ENCODE peak calls at places on chromosomes 6 and 20, in five cellular contexts. One of them, this sample, is unnamed.

GRCh38 chr6:84953401-84953800 is 189.0 kb upstream of the TBX18 start:
- DNase-seq in SK-N-SH: no peak
- DNase-seq in K562: no peak
- DNase-seq in H1: no peak
- DNase-seq in HCT116: no peak
- DNase-seq in this sample: no peak

GRCh38 chr6:113140721-113141120 is 716.4 kb upstream of the MARCKS start:
- DNase-seq in SK-N-SH: no peak
- DNase-seq in K562: no peak
- DNase-seq in H1: no peak
- DNase-seq in HCT116: no peak
- DNase-seq in this sample: no peak

GRCh38 chr20:865379-865778 is 31.9 kb downstream of the FAM110A start:
- DNase-seq in SK-N-SH: no peak
- DNase-seq in K562: no peak
- DNase-seq in H1: no peak
- DNase-seq in HCT116: no peak
- DNase-seq in this sample: no peak

GRCh38 chr6:34130870-34131269 is 15.0 kb downstream of the GRM4 start:
- DNase-seq in SK-N-SH: no peak
- DNase-seq in K562: no peak
- DNase-seq in H1: no peak
- DNase-seq in HCT116: no peak
- DNase-seq in this sample: no peak

GRCh38 chr20:19073584-19074198 is 138.8 kb upstream of the SLC24A3 start:
- DNase-seq in SK-N-SH: peak
- DNase-seq in K562: peak
- DNase-seq in H1: peak
- DNase-seq in HCT116: no peak
- DNase-seq in this sample: no peak

GRCh38 chr6:110039996-110040383 is 61.9 kb downstream of the GPR6 start:
- DNase-seq in SK-N-SH: no peak
- DNase-seq in K562: peak
- DNase-seq in H1: no peak
- DNase-seq in HCT116: peak
- DNase-seq in this sample: no peak

GRCh38 chr6:142947702-142948480 is 2.9 kb upstream of the HIVEP2 start:
- DNase-seq in SK-N-SH: no peak
- DNase-seq in K562: no peak
- DNase-seq in H1: no peak
- DNase-seq in HCT116: no peak
- DNase-seq in this sample: no peak

GRCh38 chr6:22448311-22448711 is 121.1 kb upstream of the HDGFL1 start:
- DNase-seq in SK-N-SH: no peak
- DNase-seq in K562: no peak
- DNase-seq in H1: no peak
- DNase-seq in HCT116: no peak
- DNase-seq in this sample: no peak

GRCh38 chr6:107689881-107690545 is 134.1 kb downstream of the SCML4 start:
- DNase-seq in SK-N-SH: no peak
- DNase-seq in K562: no peak
- DNase-seq in H1: no peak
- DNase-seq in HCT116: no peak
- DNase-seq in this sample: peak

GRCh38 chr6:150617496-150618460 is 18.1 kb downstream of the PLEKHG1 start:
- DNase-seq in SK-N-SH: no peak
- DNase-seq in K562: no peak
- DNase-seq in H1: no peak
- DNase-seq in HCT116: no peak
- DNase-seq in this sample: no peak

GRCh38 chr20:35462351-35462750 is 7.0 kb downstream of the CEP250 start:
- DNase-seq in SK-N-SH: no peak
- DNase-seq in K562: peak
- DNase-seq in H1: no peak
- DNase-seq in HCT116: no peak
- DNase-seq in this sample: no peak

GRCh38 chr6:142045380-142046270 is 87.1 kb upstream of the GJE1 start:
- DNase-seq in SK-N-SH: no peak
- DNase-seq in K562: no peak
- DNase-seq in H1: no peak
- DNase-seq in HCT116: peak
- DNase-seq in this sample: no peak

GRCh38 chr6:16684195-16684689 is 77.0 kb downstream of the ATXN1 start:
- DNase-seq in SK-N-SH: no peak
- DNase-seq in K562: no peak
- DNase-seq in H1: no peak
- DNase-seq in HCT116: no peak
- DNase-seq in this sample: no peak
- TF ChIP-seq JUND in SK-N-SH: no peak
- TF ChIP-seq JUND in K562: no peak
- TF ChIP-seq JUND in H1: no peak
- TF ChIP-seq JUND in HCT116: no peak
- TF ChIP-seq JUND in this sample: no peak

DNA sequence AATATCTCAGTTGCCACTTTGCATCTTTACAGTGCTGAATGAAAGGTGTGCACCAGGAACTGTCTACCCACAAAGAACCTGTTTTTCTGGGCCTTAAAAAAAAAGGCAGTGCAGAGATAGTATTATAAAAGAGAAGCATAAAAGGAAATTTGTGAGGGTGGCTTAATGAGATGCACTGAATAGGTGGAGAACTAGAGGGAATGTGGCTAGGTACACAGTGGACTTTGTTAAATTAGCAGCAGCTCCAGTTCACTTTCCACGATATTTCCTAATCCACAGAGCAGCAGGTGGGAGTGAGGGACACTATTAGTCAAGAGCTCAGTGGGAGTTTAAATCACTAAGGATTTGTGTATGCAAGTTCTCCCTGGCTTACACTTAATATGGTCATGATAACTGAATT is 38.8 kb downstream of the MAP7 start:
- DNase-seq in SK-N-SH: no peak
- DNase-seq in K562: no peak
- DNase-seq in H1: no peak
- DNase-seq in HCT116: no peak
- DNase-seq in this sample: peak
- TF ChIP-seq JUND in SK-N-SH: no peak
- TF ChIP-seq JUND in K562: no peak
- TF ChIP-seq JUND in H1: no peak
- TF ChIP-seq JUND in HCT116: no peak
- TF ChIP-seq JUND in this sample: no peak

GRCh38 chr6:82989891-82990290 is 75.8 kb downstream of the UBE3D start:
- DNase-seq in SK-N-SH: no peak
- DNase-seq in K562: no peak
- DNase-seq in H1: no peak
- DNase-seq in HCT116: no peak
- DNase-seq in this sample: no peak
- TF ChIP-seq JUND in SK-N-SH: no peak
- TF ChIP-seq JUND in K562: no peak
- TF ChIP-seq JUND in H1: no peak
- TF ChIP-seq JUND in HCT116: no peak
- TF ChIP-seq JUND in this sample: no peak

DNA sequence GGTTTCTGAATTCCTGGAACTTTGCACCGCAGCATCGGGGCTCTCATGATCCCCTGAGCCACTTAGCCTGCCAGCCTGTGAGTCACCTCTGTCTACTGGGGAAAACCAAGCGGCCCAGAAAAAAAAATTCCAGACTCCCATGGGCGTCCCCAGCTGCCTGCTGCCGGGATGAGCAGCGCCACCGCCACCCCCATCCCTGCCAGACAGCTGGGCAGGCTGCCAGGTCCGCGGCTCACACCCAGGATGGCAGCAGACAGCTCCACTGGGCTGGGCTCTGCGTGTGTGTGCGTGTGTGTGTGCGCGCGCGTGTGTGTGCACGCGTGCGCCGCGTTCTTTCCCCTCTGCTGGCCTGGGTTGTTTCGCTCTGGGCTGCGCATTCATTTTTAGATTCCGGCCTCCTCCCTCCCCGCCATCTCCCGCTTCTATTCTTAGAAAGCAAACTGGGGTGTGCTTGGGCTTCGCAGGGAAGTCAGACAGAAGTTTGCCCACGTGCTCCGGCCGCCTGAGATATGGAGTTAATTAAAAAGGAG is 38.9 kb upstream of the PMEPA1 start:
- DNase-seq in SK-N-SH: peak
- DNase-seq in K562: no peak
- DNase-seq in H1: no peak
- DNase-seq in HCT116: peak
- DNase-seq in this sample: peak
- TF ChIP-seq JUND in SK-N-SH: peak
- TF ChIP-seq JUND in K562: no peak
- TF ChIP-seq JUND in H1: no peak
- TF ChIP-seq JUND in HCT116: no peak
- TF ChIP-seq JUND in this sample: no peak

GRCh38 chr6:111846511-111847409 is 26.5 kb downstream of the FYN start:
- DNase-seq in SK-N-SH: no peak
- DNase-seq in K562: no peak
- DNase-seq in H1: no peak
- DNase-seq in HCT116: no peak
- DNase-seq in this sample: no peak
- TF ChIP-seq JUND in SK-N-SH: no peak
- TF ChIP-seq JUND in K562: no peak
- TF ChIP-seq JUND in H1: no peak
- TF ChIP-seq JUND in HCT116: no peak
- TF ChIP-seq JUND in this sample: no peak

DNA sequence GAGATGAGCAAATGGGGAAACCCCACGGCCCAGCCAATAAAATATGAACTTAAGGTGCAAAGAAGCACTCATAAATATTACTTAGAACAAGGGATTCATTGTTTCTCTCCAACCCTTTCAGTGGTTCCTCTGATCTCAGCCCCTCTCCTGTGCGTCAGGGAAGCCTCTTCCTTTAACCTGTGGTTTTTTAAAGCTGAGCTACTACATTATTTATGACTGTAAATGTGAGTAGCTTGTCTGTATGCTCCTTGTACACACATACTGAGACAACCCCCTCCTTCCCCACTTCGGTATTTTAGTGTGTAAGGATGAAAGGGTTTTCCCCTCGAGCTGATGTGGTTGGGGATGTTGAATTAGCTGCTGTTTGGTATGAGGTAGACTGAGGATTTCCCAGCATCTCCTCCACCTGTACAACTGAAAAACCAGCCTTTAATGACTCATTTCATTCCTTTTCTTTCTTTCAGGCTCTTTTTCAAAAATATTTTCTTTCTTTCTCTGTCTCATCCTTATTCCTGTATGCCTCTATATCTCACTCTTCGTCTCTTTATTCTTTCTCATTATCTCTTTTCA is 6.4 kb downstream of the BMP5 start:
- DNase-seq in SK-N-SH: no peak
- DNase-seq in K562: no peak
- DNase-seq in H1: no peak
- DNase-seq in HCT116: peak
- DNase-seq in this sample: no peak
- TF ChIP-seq JUND in SK-N-SH: no peak
- TF ChIP-seq JUND in K562: no peak
- TF ChIP-seq JUND in H1: no peak
- TF ChIP-seq JUND in HCT116: no peak
- TF ChIP-seq JUND in this sample: no peak

GRCh38 chr6:131082335-131082734 is 19.3 kb upstream of the EPB41L2 start:
- DNase-seq in SK-N-SH: no peak
- DNase-seq in K562: no peak
- DNase-seq in H1: no peak
- DNase-seq in HCT116: no peak
- DNase-seq in this sample: no peak

GRCh38 chr6:131080084-131080483 is 17.0 kb upstream of the EPB41L2 start:
- DNase-seq in SK-N-SH: no peak
- DNase-seq in K562: no peak
- DNase-seq in H1: no peak
- DNase-seq in HCT116: no peak
- DNase-seq in this sample: no peak

GRCh38 chr6:131083687-131084086 is 20.6 kb upstream of the EPB41L2 start:
- DNase-seq in SK-N-SH: no peak
- DNase-seq in K562: no peak
- DNase-seq in H1: no peak
- DNase-seq in HCT116: no peak
- DNase-seq in this sample: no peak

GRCh38 chr6:131084982-131085381 is 21.9 kb upstream of the EPB41L2 start:
- DNase-seq in SK-N-SH: no peak
- DNase-seq in K562: no peak
- DNase-seq in H1: no peak
- DNase-seq in HCT116: no peak
- DNase-seq in this sample: no peak
- TF ChIP-seq JUND in SK-N-SH: no peak
- TF ChIP-seq JUND in K562: no peak
- TF ChIP-seq JUND in H1: no peak
- TF ChIP-seq JUND in HCT116: no peak
- TF ChIP-seq JUND in this sample: no peak

DNA sequence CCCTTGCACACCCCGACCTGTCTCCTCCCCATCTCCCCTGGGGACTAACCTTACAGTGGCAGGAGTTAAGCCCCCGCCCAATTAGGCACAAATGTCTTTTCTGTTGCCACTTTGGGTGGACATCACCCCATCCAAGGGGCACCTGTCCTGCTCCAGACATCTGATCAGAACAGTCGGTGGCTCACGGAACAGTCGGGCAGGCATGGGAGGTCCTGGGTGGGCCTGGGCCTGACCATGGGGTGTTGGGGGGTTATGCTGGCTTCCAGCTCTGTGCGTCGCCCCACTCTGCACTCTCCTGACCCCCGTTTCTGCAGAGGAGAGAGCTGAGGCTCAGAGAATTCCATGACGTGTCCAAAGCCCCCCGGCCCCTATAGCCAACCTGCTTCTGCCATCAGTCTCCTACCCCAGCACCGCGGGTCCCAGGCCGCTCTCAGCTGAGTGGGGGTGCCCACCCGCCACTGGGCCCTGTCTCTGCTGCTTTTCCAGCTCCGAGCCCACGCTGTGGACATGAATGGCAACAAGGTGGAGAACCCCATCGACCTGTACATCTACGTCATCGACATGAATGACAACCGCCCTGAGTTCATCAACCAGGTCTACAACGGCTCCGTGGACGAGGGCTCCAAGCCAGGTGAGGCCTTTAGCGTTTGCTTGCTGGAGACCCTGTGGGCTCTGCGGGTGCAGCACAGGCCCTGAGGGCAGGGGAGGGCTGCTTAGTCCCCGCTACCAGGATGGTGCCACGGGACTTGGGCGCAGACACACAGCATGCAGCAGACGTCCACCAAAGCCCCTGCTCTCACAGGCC is 213.2 kb downstream of the TAF4 start:
- DNase-seq in SK-N-SH: no peak
- DNase-seq in K562: no peak
- DNase-seq in H1: no peak
- DNase-seq in HCT116: no peak
- DNase-seq in this sample: no peak
- TF ChIP-seq JUND in SK-N-SH: no peak
- TF ChIP-seq JUND in K562: no peak
- TF ChIP-seq JUND in H1: no peak
- TF ChIP-seq JUND in HCT116: no peak
- TF ChIP-seq JUND in this sample: no peak

DNA sequence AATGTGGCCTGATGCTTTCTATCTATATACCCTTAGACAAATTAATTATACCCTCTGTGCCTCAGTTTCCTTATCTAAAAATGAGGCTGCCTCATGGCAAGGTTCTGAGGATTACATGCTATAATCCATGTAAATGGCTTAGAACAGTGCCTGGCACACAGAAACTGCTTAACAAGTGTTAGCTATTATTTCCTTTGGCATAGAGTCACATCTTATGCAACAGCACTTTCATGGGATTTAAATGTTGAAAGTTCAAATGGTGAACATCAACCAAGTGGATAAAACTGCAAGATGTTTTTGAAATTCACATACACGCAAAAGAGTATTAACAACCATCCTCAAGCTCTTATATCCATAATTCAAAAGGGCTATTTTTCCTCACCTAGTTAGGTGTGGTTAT is 202.8 kb upstream of the JAG1 start:
- DNase-seq in SK-N-SH: no peak
- DNase-seq in K562: no peak
- DNase-seq in H1: no peak
- DNase-seq in HCT116: no peak
- DNase-seq in this sample: no peak
- TF ChIP-seq JUND in SK-N-SH: no peak
- TF ChIP-seq JUND in K562: no peak
- TF ChIP-seq JUND in H1: no peak
- TF ChIP-seq JUND in HCT116: no peak
- TF ChIP-seq JUND in this sample: no peak